ENCODE peak calls at places on chromosomes 11 and 22, in eight cellular contexts. W, C, E, Y, P, A, L and Q are unnamed samples.

GRCh38 chr22:45302047-45302446 is 7.7 kb upstream of the FAM118A start:
- DNase-seq in W (no peak), Y (no peak), A (no peak), C (no peak), L (no peak), P (no peak), E (peak; percentile 57), Q (no peak)

GRCh38 chr11:80388133-80388532 is 947.3 kb upstream of the TENM4 start:
- DNase-seq in L (no peak), Y (no peak), A (no peak), W (no peak), P (no peak), C (no peak), E (no peak), Q (no peak)

GRCh38 chr11:56819916-56820315 is 71.4 kb upstream of the OR9G4 start:
- DNase-seq in E (no peak), L (no peak), A (no peak), W (no peak), P (no peak), C (no peak), Y (no peak), Q (no peak)

GRCh38 chr11:74090701-74091100 is 80.1 kb downstream of the C2CD3 start:
- DNase-seq in W (no peak), L (no peak), E (peak; percentile 51), Y (no peak), C (no peak), A (no peak), P (no peak), Q (no peak)

GRCh38 chr22:29116397-29117123 is 43.7 kb downstream of the KREMEN1 start:
- DNase-seq in E (no peak), C (no peak), A (no peak), L (no peak), W (no peak), Y (no peak), P (no peak), Q (no peak)

GRCh38 chr11:122293298-122294023 is 177.4 kb upstream of the BLID start:
- DNase-seq in W (no peak), A (no peak), Y (no peak), L (no peak), P (no peak), E (no peak), C (no peak), Q (no peak)

GRCh38 chr22:11627798-11628650 is 3900.0 kb upstream of the OR11H1 start:
- DNase-seq in A (no peak), E (no peak), C (no peak), W (no peak), L (no peak), Y (no peak), P (no peak), Q (no peak)

GRCh38 chr22:22111267-22111751 is 128.7 kb upstream of the TOP3B start:
- DNase-seq in Y (no peak), L (peak; percentile 86), C (no peak), P (no peak), W (no peak), E (peak; percentile 42), A (no peak), Q (no peak)

GRCh38 chr22:26514419-26515161 is 2.3 kb upstream of the TFIP11 start:
- DNase-seq in C (no peak), P (no peak), L (no peak), W (no peak), E (no peak), Y (no peak), A (no peak), Q (no peak)

GRCh38 chr22:47034076-47034808 is 271.8 kb downstream of the TBC1D22A start:
- DNase-seq in W (peak; percentile 51), C (no peak), L (no peak), A (peak; percentile 41), E (no peak), P (no peak), Y (no peak), Q (no peak)

GRCh38 chr11:12050470-12050891 is 42.1 kb upstream of the DKK3 start:
- DNase-seq in A (no peak), Y (no peak), W (no peak), P (no peak), E (no peak), L (no peak), C (no peak), Q (no peak)

GRCh38 chr11:12677131-12677530 is 2.9 kb downstream of the TEAD1 start:
- DNase-seq in L (no peak), W (no peak), C (no peak), E (no peak), P (peak; percentile 39), Y (no peak), A (no peak), Q (peak; percentile 32)

GRCh38 chr11:114272311-114272710 is 23.9 kb upstream of the NNMT start:
- DNase-seq in A (no peak), P (no peak), C (no peak), E (no peak), W (no peak), Y (no peak), L (no peak), Q (no peak)

GRCh38 chr11:12175694-12176241 is 65.4 kb downstream of the MICAL2 start:
- DNase-seq in A (no peak), C (no peak), Y (no peak), E (peak; percentile 77), P (no peak), L (no peak), W (no peak), Q (no peak)

GRCh38 chr11:35919244-35919643 is 24.6 kb upstream of the LDLRAD3 start:
- DNase-seq in Y (no peak), A (no peak), E (no peak), L (no peak), W (no peak), C (no peak), P (no peak), Q (no peak)

GRCh38 chr11:75351541-75352416 is at the start of gene ARRB1:
- DNase-seq in P (peak; percentile 81), Y (peak; percentile 82), A (peak; percentile 82), C (peak; percentile 47), E (peak; percentile 30), L (no peak), W (peak; percentile 81), Q (peak; percentile 73)

GRCh38 chr11:127994736-127995135 is 592.6 kb downstream of the ETS1 start:
- DNase-seq in P (no peak), A (no peak), E (no peak), L (no peak), C (no peak), Y (no peak), W (no peak), Q (no peak)

GRCh38 chr11:74019860-74020259 is 11.0 kb upstream of the UCP3 start:
- DNase-seq in C (no peak), A (no peak), L (peak; percentile 20), Y (no peak), W (no peak), E (no peak), P (no peak), Q (no peak)

DNA sequence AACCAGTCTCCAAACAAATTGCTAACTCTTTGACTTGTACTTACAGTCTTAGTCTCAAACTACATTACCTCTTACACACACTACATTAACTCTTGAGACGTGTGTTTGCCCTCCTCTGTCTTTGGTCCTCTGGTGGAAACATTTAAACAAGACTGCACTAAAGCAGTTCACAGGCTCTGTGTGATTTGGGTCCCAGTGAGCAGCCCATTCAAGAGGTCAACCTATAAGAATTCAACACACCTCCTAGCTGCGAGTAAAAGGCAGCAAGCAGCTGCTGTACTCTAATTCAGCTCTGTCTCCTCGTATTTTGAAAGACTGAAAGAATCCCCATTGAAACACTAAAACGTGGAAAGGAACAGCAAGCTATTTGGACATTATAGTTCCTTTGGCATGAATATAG is 1046.8 kb downstream of the DLG2 start:
- DNase-seq in L (no peak), W (no peak), E (no peak), C (no peak), Y (no peak), P (no peak), A (no peak), Q (no peak)
- TF ChIP-seq EP300 in L (no peak), W (no peak), E (no peak), C (no peak), Y (no peak), P (no peak), A (no peak), Q (no peak)

DNA sequence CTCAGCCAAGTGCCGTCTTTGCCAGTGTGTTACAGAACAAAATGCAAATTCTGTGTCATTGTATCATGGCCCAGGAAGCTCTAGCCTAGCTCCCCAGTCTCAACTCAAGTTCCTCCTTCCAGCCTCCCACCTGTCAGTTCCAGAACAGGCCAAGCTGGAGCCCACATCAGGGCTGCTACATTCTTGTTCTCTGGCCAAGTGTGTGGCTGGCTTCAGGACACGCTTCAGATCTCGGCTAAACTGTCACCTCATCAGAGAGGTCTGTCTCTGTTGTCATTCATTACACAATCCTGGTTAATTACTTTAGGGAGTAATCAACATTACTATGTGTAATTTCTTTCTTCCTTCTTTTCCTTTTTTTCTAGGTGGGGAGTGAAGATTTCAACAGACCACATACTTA is 347.0 kb upstream of the SYN3 start:
- DNase-seq in P (no peak), A (no peak), L (no peak), C (no peak), W (no peak), Y (no peak), E (no peak), Q (no peak)
- TF ChIP-seq EP300 in P (no peak), A (no peak), L (no peak), C (no peak), W (no peak), Y (no peak), E (no peak), Q (no peak)

GRCh38 chr11:70067591-70068341 is 10.4 kb upstream of the ANO1 start:
- DNase-seq in C (no peak), A (peak; percentile 53), W (no peak), L (no peak), P (no peak), Y (no peak), E (no peak), Q (no peak)
- TF ChIP-seq EP300 in C (no peak), A (no peak), W (no peak), L (no peak), P (no peak), Y (no peak), E (no peak), Q (no peak)

GRCh38 chr11:110249066-110249465 is 47.3 kb downstream of the RDX start:
- DNase-seq in W (no peak), E (no peak), P (no peak), C (no peak), A (no peak), L (no peak), Y (no peak), Q (no peak)
- TF ChIP-seq EP300 in W (no peak), E (no peak), P (no peak), C (no peak), A (no peak), L (no peak), Y (no peak), Q (no peak)